ENCODE peak calls at places on chromosomes 1 and 21, in four cellular contexts. H is pancreas; I is uterus; B is CD4-positive, alpha-beta T cell. L is an unnamed sample.

GRCh38 chr1:12448746-12449177 is 169.2 kb downstream of the DHRS3 start:
- DNase-seq in H (no peak), I (no peak), B (no peak), L (no peak)

GRCh38 chr1:153540394-153541361 is at the start of gene S100A5:
- DNase-seq in H (no peak), I (no peak), B (peak; percentile 53), L (peak; percentile 65)

GRCh38 chr1:3019516-3020051 is 1.7 kb upstream of the ACTRT2 start:
- DNase-seq in H (no peak), I (no peak), B (no peak), L (no peak)

GRCh38 chr1:41418868-41419583 is 57.8 kb downstream of the FOXO6 start:
- DNase-seq in H (peak; percentile 68), I (peak; percentile 60), B (no peak), L (peak; percentile 97)

GRCh38 chr1:227891223-227891954 is 56.3 kb downstream of the WNT9A start:
- DNase-seq in H (no peak), I (peak; percentile 11), B (no peak), L (no peak)

GRCh38 chr1:63835075-63835633 is 61.3 kb downstream of the ROR1 start:
- DNase-seq in H (no peak), I (no peak), B (no peak), L (no peak)

GRCh38 chr1:28835237-28835650 is 23.3 kb downstream of the OPRD1 start:
- DNase-seq in H (no peak), I (no peak), B (no peak), L (no peak)

GRCh38 chr21:27498025-27498424 is 531.1 kb upstream of the ADAMTS5 start:
- DNase-seq in H (no peak), I (no peak), B (no peak), L (no peak)

GRCh38 chr1:212752934-212753497 is 38.6 kb downstream of the NSL1 start:
- DNase-seq in H (no peak), I (no peak), B (no peak), L (no peak)

GRCh38 chr1:181135462-181135781 is 46.9 kb downstream of the IER5 start:
- DNase-seq in H (no peak), I (no peak), B (no peak), L (no peak)

GRCh38 chr1:53541761-53542550 is 82.8 kb downstream of the DMRTB1 start:
- DNase-seq in H (no peak), I (peak; percentile 70), B (no peak), L (peak; percentile 68)

GRCh38 chr21:42190492-42190875 is 28.5 kb upstream of the ABCG1 start:
- DNase-seq in H (no peak), I (no peak), B (no peak), L (no peak)

GRCh38 chr1:38004284-38005101 is 821 bp downstream of the FHL3 start:
- DNase-seq in H (no peak), I (no peak), B (no peak), L (peak; percentile 15)

GRCh38 chr1:163072658-163073057 is 3.5 kb downstream of the RGS4 start:
- DNase-seq in H (no peak), I (no peak), B (no peak), L (no peak)

GRCh38 chr1:15911927-15912326 is 64.0 kb downstream of the ZBTB17 start:
- DNase-seq in H (peak; percentile 68), I (no peak), B (no peak), L (peak; percentile 44)

GRCh38 chr1:11080931-11081330 is 18.7 kb downstream of the EXOSC10 start:
- DNase-seq in H (no peak), I (no peak), B (no peak), L (no peak)

DNA sequence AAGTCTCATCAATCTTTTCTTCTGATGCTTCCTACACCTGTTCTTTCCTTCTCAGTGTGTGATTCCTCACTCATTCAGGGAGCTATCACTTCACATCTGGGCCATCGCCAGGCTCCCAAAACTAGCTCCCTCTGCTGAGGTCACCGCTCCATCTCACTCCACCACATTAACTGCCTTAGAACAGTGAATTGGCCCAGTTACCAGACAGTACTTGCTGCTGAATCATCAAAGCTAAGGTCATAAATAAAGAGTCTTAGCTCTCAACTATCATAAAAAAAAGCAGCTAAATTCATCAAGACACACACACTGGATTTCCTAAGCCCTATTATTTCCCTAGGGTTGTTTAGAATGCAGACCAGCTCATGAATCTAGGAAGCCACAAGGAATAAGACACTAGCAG is 18.8 kb upstream of the SRM start:
- DNase-seq in H (no peak), I (no peak), B (no peak), L (no peak)
- H3K27ac ChIP-seq in H (no peak overlapping the region), I (no peak overlapping the region), B (no peak overlapping the region), L (no peak overlapping the region)

DNA sequence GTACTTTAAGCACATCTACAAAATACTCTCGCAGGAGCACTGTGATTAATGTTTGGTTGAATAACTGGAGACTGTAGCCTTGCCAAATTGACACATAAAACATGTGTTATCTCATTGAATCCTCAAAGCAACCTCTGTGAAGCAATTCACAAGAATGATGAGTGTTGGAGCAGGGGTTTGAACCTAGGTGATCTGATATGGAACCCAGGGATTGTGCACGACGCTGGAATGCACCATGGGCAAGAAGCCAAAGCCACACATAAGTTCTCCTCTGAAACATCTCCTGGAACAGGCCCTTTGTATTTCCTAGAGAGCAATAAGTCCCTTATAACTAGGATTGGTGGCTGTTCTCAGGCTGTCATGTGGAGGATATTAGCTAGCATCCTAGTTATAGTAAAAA is 124.6 kb upstream of the IVNS1ABP start:
- DNase-seq in H (no peak), I (no peak), B (no peak), L (peak; percentile 37)
- H3K27ac ChIP-seq in H (peak overlapping the region; percentile 63), I (no peak overlapping the region), B (no peak overlapping the region), L (no peak overlapping the region)

DNA sequence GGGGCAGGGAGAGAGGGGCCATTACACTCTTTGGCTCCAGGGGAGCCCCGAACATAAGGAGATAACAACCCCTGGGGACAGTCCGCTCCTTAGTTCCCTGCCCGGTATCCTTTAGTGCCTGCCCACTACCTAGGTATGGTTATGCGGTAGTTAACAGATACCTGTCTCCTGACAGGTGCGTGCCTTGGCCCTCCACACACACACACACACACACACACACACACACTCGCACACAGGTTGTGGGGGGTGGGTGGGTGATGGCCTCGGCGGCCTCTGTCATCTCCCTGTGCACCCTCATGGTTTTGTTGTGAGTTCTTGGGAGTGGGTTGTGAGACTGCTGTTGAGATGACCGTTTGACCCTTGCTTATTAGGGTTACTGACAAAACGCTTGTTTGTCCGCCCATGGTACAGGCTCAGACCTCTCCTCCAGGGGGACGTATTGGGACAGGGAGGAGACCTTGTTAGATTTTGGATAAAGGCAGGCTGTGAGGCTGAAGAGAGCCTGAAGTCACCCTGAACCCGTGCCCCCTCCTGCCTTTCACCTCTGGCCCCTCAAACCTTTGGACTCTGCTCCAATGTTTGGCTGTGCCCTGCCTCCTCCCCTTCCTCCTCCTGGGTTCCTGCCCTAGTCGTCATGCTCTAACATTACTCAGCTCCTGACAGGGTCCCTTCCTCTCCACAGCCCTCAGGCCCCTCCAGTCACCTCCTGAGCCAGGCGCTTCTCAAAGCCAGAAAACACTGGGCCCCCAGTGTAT is 976 bp downstream of the RASSF5 start:
- DNase-seq in H (no peak), I (no peak), B (no peak), L (no peak)
- H3K27ac ChIP-seq in H (peak overlapping the region; percentile 66), I (peak overlapping the region; percentile 68), B (no peak overlapping the region), L (no peak overlapping the region)

DNA sequence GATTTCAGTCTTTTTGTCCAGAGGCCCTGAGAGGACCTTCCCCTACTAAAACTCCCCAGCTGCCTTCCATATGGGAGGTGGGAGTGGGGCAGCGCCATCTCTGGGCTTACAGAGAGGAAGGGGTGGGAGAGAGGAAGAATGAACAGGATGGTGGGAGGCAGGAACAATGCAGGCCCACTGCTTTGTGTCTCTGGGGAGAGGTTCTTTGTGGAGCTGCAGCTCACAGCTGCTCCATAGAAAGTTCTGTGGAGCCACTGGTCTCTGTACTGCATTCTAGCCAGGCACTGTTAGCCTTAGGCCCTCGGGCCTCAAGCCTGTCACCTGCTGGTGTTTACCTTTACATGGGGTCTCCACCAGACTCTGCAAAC is 43.7 kb upstream of the A3GALT2 start:
- DNase-seq in H (no peak), I (no peak), B (no peak), L (no peak)
- H3K27ac ChIP-seq in H (peak overlapping the region; percentile 42), I (peak overlapping the region; percentile 79), B (no peak overlapping the region), L (no peak overlapping the region)

GRCh38 chr1:8708259-8708658 is 109.2 kb downstream of the RERE start:
- DNase-seq in H (no peak), I (no peak), B (no peak), L (no peak)

GRCh38 chr1:8705104-8705503 is 112.3 kb downstream of the RERE start:
- DNase-seq in H (no peak), I (no peak), B (no peak), L (peak; percentile 45)

GRCh38 chr1:8706995-8707396 is 110.4 kb downstream of the RERE start:
- DNase-seq in H (no peak), I (no peak), B (no peak), L (no peak)

GRCh38 chr1:8702848-8703810 is 114.3 kb downstream of the RERE start:
- DNase-seq in H (peak; percentile 91), I (peak; percentile 90), B (peak; percentile 10), L (peak; percentile 93)

DNA sequence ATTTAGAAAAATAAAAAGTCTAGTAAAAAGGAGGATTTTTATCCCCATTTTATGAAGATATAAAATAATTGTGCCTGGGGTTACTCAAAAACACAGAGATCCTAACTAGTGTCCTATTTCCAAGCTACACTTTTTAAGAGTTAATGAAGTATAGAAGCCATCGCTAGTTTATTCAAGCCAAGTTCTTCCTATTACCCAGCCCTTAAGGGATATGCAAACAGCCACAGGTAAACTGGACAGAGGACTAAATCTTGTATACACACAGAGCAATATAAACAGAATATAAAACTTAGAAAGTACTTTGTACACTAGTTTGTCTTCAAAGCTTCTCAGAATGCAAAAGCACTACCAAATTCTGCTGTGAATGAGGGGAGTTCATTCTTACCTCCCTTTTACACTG is 111.1 kb downstream of the RERE start:
- DNase-seq in H (no peak), I (no peak), B (no peak), L (no peak)
- H3K27ac ChIP-seq in H (no peak overlapping the region), I (peak overlapping the region; percentile 13), B (no peak overlapping the region), L (no peak overlapping the region)

GRCh38 chr1:183418696-183419095 is 516 bp upstream of the NMNAT2 start:
- DNase-seq in H (no peak), I (no peak), B (no peak), L (no peak)

GRCh38 chr1:183417691-183418491 is at the start of gene NMNAT2:
- DNase-seq in H (no peak), I (no peak), B (no peak), L (peak; percentile 35)

GRCh38 chr1:183419399-183419798 is 1.2 kb upstream of the NMNAT2 start:
- DNase-seq in H (no peak), I (no peak), B (no peak), L (no peak)

GRCh38 chr1:183414365-183414764 is 3.8 kb downstream of the NMNAT2 start:
- DNase-seq in H (no peak), I (no peak), B (no peak), L (no peak)

DNA sequence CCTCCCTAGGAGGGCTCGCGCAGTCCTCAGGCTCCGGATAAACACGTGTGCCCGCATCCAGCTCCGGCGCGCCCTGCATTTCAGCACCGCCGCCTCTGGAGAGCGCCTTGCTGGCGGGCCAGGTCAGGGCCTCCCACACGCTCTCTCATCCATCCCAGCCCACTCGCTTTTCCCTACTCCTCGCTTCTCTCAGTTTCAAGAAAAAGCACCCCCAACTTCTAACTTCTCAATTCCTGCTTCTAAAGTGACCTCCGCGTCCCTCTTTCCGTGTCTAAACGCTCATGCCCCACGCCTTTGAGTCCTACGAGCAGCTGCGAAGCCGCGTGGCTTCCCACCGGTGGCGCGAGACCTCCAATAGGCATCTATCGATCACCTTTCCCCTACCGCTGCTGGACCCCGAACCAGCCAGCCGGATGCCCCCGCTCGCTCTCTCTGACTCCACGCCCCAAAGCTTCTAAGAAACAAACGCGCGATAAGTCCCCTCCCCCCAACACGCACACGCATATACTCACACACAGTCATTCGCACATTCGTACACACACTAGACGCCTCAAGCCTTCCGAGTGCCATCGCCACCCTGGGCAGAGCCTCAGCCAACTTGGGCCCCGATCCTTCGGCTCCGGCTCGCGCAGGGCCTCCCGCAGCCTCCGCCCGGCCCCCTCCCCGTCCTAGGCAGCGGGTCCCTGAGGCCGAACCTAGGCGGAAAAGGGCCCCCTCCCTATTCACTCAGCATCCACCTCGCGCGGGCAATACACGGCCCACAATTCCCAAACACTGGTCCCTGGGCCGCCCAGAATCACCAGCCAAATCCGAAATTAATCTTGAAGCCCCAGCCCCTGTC is 1.1 kb downstream of the NMNAT2 start:
- DNase-seq in H (peak; percentile 43), I (peak; percentile 60), B (peak; percentile 1), L (no peak)
- H3K27ac ChIP-seq in H (no peak overlapping the region), I (no peak overlapping the region), B (no peak overlapping the region), L (peak overlapping the region; percentile 43)